ENCODE peak calls at places on chromosome 19, in six cellular contexts. V is H9, Y is GM23338, J is neuronal stem cell, R is HepG2, X is mesenchymal stem cell. U is an unnamed sample.

GRCh38 chr19:12995596-12996541 is 594 bp downstream of the NFIX start:
- DNase-seq in Y (no peak), J (no peak), R (no peak), V (no peak), X (peak; percentile 45), U (no peak)

GRCh38 chr19:16014923-16015804 is 61.1 kb upstream of the TPM4 start:
- DNase-seq in Y (no peak), V (no peak), X (no peak), R (no peak), J (no peak), U (no peak)

GRCh38 chr19:10612515-10613119 is 12.7 kb upstream of the SLC44A2 start:
- DNase-seq in R (no peak), J (no peak), Y (no peak), X (no peak), V (no peak), U (peak; percentile 19)

GRCh38 chr19:4064551-4065260 is 2.0 kb downstream of the ZBTB7A start:
- DNase-seq in J (no peak), X (no peak), Y (peak; percentile 59), R (no peak), V (peak; percentile 38), U (peak; percentile 32)

GRCh38 chr19:10009269-10009665 is 1.0 kb downstream of the COL5A3 start:
- DNase-seq in J (peak; percentile 70), X (peak; percentile 83), R (no peak), Y (peak; percentile 87), V (peak; percentile 63), U (peak; percentile 70)

GRCh38 chr19:45103625-45104319 is 10.8 kb downstream of the PPP1R37 start:
- DNase-seq in R (peak; percentile 73), Y (no peak), X (no peak), J (peak; percentile 80), V (no peak), U (no peak)

GRCh38 chr19:10760268-10760944 is 42.5 kb downstream of the DNM2 start:
- DNase-seq in Y (no peak), R (no peak), V (no peak), J (no peak), X (peak; percentile 49), U (peak; percentile 56)

GRCh38 chr19:45895519-45895972 is 6.9 kb downstream of the MYPOP start:
- DNase-seq in J (no peak), V (no peak), R (peak; percentile 87), X (no peak), Y (no peak), U (no peak)

GRCh38 chr19:19064811-19065745 is 1.3 kb downstream of the SLC25A42 start:
- DNase-seq in Y (peak; percentile 34), J (no peak), R (no peak), X (peak; percentile 18), V (no peak), U (no peak)

GRCh38 chr19:4140237-4140711 is 13.2 kb upstream of the CREB3L3 start:
- DNase-seq in X (peak; percentile 79), R (peak; percentile 70), V (peak; percentile 75), J (peak; percentile 56), Y (peak; percentile 94), U (peak; percentile 76)

GRCh38 chr19:32563761-32564160 is 17.2 kb upstream of the PDCD5 start:
- DNase-seq in X (no peak), Y (no peak), R (no peak), V (no peak), J (no peak), U (no peak)

GRCh38 chr19:16112778-16113177 is 1.1 kb downstream of the RAB8A start:
- DNase-seq in R (no peak), X (no peak), Y (no peak), V (no peak), J (no peak), U (no peak)

GRCh38 chr19:6947745-6948144 is 60.4 kb downstream of the ADGRE1 start:
- DNase-seq in R (peak; percentile 3), Y (no peak), V (no peak), X (peak; percentile 44), J (no peak), U (peak; percentile 29)

GRCh38 chr19:6108721-6109633 is 1.3 kb downstream of the RFX2 start:
- DNase-seq in X (peak; percentile 77), R (no peak), J (no peak), Y (peak; percentile 64), V (peak; percentile 37), U (peak; percentile 69)

GRCh38 chr19:3721131-3721899 is 13.1 kb downstream of the TJP3 start:
- DNase-seq in R (peak; percentile 59), V (peak; percentile 98), Y (peak; percentile 98), X (peak; percentile 82), J (peak; percentile 95), U (peak; percentile 75)

GRCh38 chr19:39126312-39126561 is 651 bp downstream of the PAK4 start:
- DNase-seq in Y (no peak), X (no peak), R (no peak), V (no peak), J (no peak), U (no peak)
- H2AFZ ChIP-seq in Y (no peak overlapping the region), X (peak overlapping the region; percentile 90), R (no peak overlapping the region), V (no peak overlapping the region), J (peak overlapping the region; percentile 96), U (no peak overlapping the region)

DNA sequence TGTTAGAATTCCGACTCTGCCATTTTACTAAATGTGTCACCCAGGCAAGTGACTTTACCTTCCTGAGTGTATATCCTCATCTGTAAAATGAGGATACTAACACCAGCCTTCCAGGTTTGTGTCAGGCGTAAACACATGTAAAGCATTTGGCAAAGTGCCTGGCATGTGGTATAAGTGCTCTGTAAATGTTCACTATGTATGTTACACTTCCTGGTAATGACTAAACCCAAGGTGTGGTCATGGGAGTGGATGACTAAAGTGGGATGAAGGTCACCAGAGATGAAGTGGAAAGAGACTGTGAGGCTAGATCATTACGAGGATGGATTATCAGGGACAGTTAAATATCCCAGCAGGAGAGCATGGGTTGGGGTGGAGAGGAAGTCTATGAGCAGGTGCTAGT is 25.6 kb downstream of the DEDD2 start:
- DNase-seq in R (peak; percentile 36), X (peak; percentile 63), Y (no peak), V (no peak), J (no peak), U (peak; percentile 70)
- H3K4me2 ChIP-seq in R (no peak overlapping the region), X (no peak overlapping the region), Y (no peak overlapping the region), V (no peak overlapping the region), J (no peak overlapping the region), U (peak overlapping the region; percentile 59)

GRCh38 chr19:49423985-49424303 is 703 bp upstream of the PTH2 start:
- DNase-seq in Y (no peak), X (no peak), J (no peak), V (no peak), R (no peak), U (no peak)

GRCh38 chr19:49423278-49423984 is at the start of gene PTH2:
- DNase-seq in J (no peak), V (no peak), X (no peak), R (no peak), Y (no peak), U (no peak)

GRCh38 chr19:49427339-49427738 is 2.2 kb downstream of the GFY start:
- DNase-seq in R (no peak), Y (no peak), V (no peak), X (no peak), J (no peak), U (no peak)

GRCh38 chr19:49425922-49426592 is 869 bp downstream of the GFY start:
- DNase-seq in Y (peak; percentile 98), V (peak; percentile 96), X (no peak), J (no peak), R (no peak), U (no peak)

GRCh38 chr19:49425178-49425577 is at the start of gene GFY:
- DNase-seq in V (no peak), X (no peak), R (no peak), Y (no peak), J (no peak), U (no peak)
- H2AFZ ChIP-seq in V (no peak within 1 kb of the TSS), X (no peak within 1 kb of the TSS), R (no peak within 1 kb of the TSS), Y (no peak within 1 kb of the TSS), J (no peak within 1 kb of the TSS), U (no peak within 1 kb of the TSS)

GRCh38 chr19:34364830-34365462 is at the start of gene GPI:
- DNase-seq in Y (peak; percentile 87), J (no peak), X (peak; percentile 36), R (peak; percentile 61), V (peak; percentile 78), U (peak; percentile 39)
- H3K4me2 ChIP-seq in Y (peak within 1 kb of the TSS; percentile 98), J (peak within 1 kb of the TSS; percentile 84), X (peak within 1 kb of the TSS; percentile 96), R (peak within 1 kb of the TSS; percentile 87), V (peak within 1 kb of the TSS; percentile 24), U (peak within 1 kb of the TSS; percentile 92)

GRCh38 chr19:2602391-2603181 is 99.9 kb downstream of the GNG7 start:
- DNase-seq in X (peak; percentile 84), R (no peak), V (peak; percentile 88), J (no peak), Y (peak; percentile 84), U (peak; percentile 97)
- H2AFZ ChIP-seq in X (no peak overlapping the region), R (no peak overlapping the region), V (no peak overlapping the region), J (peak overlapping the region; percentile 97), Y (no peak overlapping the region), U (no peak overlapping the region)

GRCh38 chr19:14978377-14978776 is 1.3 kb downstream of the SLC1A6 start:
- DNase-seq in Y (no peak), R (no peak), J (no peak), V (no peak), X (no peak), U (no peak)
- H3K4me2 ChIP-seq in Y (peak overlapping the region; percentile 85), R (no peak overlapping the region), J (peak overlapping the region; percentile 77), V (peak overlapping the region; percentile 72), X (no peak overlapping the region), U (no peak overlapping the region)

GRCh38 chr19:797528-798414 is 519 bp downstream of the PTBP1 start:
- DNase-seq in R (peak; percentile 78), Y (peak; percentile 89), X (peak; percentile 86), V (peak; percentile 75), J (peak; percentile 86), U (peak; percentile 90)

GRCh38 chr19:794989-795658 is 2.1 kb upstream of the PTBP1 start:
- DNase-seq in Y (peak; percentile 38), X (no peak), V (peak; percentile 32), J (no peak), R (no peak), U (no peak)

GRCh38 chr19:793775-794174 is 3.5 kb upstream of the PTBP1 start:
- DNase-seq in V (peak; percentile 30), J (no peak), Y (peak; percentile 7), X (no peak), R (no peak), U (no peak)

GRCh38 chr19:796692-797527 is at the start of gene PTBP1:
- DNase-seq in X (peak; percentile 100), Y (peak; percentile 100), R (peak; percentile 99), J (peak; percentile 100), V (peak; percentile 100), U (peak; percentile 100)

GRCh38 chr19:795691-796581 is 1.3 kb upstream of the PTBP1 start:
- DNase-seq in J (no peak), X (no peak), V (peak; percentile 28), Y (no peak), R (no peak), U (no peak)
- H2AFZ ChIP-seq in J (peak overlapping the region; percentile 96), X (peak overlapping the region; percentile 30), V (no peak overlapping the region), Y (no peak overlapping the region), R (no peak overlapping the region), U (no peak overlapping the region)